ENCODE peak calls at places on chromosomes 5 and 9, in five cellular contexts. One of them, this sample, is unnamed.

GRCh38 chr5:539469-540214 is 15.4 kb upstream of the SLC9A3 start:
- DNase-seq in psoas muscle: peak; percentile 36
- DNase-seq in AG09309: no peak
- DNase-seq in ovary: no peak
- DNase-seq in IMR-90: no peak
- DNase-seq in this sample: no peak

GRCh38 chr5:82291429-82291828 is 13.3 kb upstream of the RPS23 start:
- DNase-seq in psoas muscle: no peak
- DNase-seq in ovary: no peak
- DNase-seq in IMR-90: no peak
- DNase-seq in AG09309: no peak
- DNase-seq in this sample: no peak

GRCh38 chr5:68381909-68382308 is 166.4 kb downstream of the PIK3R1 start:
- DNase-seq in IMR-90: no peak
- DNase-seq in ovary: no peak
- DNase-seq in AG09309: no peak
- DNase-seq in psoas muscle: no peak
- DNase-seq in this sample: no peak

GRCh38 chr5:177409043-177409801 is at the start of gene F12:
- DNase-seq in psoas muscle: no peak
- DNase-seq in ovary: no peak
- DNase-seq in AG09309: no peak
- DNase-seq in IMR-90: no peak
- DNase-seq in this sample: no peak

GRCh38 chr5:39100851-39101396 is 26.7 kb upstream of the RICTOR start:
- DNase-seq in psoas muscle: no peak
- DNase-seq in IMR-90: peak; percentile 99
- DNase-seq in ovary: no peak
- DNase-seq in AG09309: peak; percentile 97
- DNase-seq in this sample: peak; percentile 94

GRCh38 chr9:100020121-100020780 is 78.5 kb downstream of the ERP44 start:
- DNase-seq in IMR-90: peak; percentile 65
- DNase-seq in ovary: no peak
- DNase-seq in psoas muscle: no peak
- DNase-seq in AG09309: peak; percentile 31
- DNase-seq in this sample: no peak

GRCh38 chr9:80285325-80285724 is 713.6 kb downstream of the TLE4 start:
- DNase-seq in ovary: no peak
- DNase-seq in AG09309: no peak
- DNase-seq in IMR-90: peak; percentile 7
- DNase-seq in psoas muscle: no peak
- DNase-seq in this sample: no peak

GRCh38 chr9:79233542-79233941 is 338.2 kb upstream of the TLE4 start:
- DNase-seq in psoas muscle: no peak
- DNase-seq in AG09309: no peak
- DNase-seq in ovary: no peak
- DNase-seq in IMR-90: peak; percentile 27
- DNase-seq in this sample: no peak

GRCh38 chr5:40734986-40735385 is 20.8 kb downstream of the TTC33 start:
- DNase-seq in AG09309: no peak
- DNase-seq in IMR-90: peak; percentile 74
- DNase-seq in ovary: no peak
- DNase-seq in psoas muscle: no peak
- DNase-seq in this sample: no peak

GRCh38 chr9:136693135-136693489 is 5.9 kb upstream of the AGPAT2 start:
- DNase-seq in psoas muscle: no peak
- DNase-seq in ovary: no peak
- DNase-seq in IMR-90: no peak
- DNase-seq in AG09309: no peak
- DNase-seq in this sample: no peak

GRCh38 chr5:142325677-142326479 is 1.1 kb upstream of the SPRY4 start:
- DNase-seq in ovary: peak; percentile 41
- DNase-seq in psoas muscle: no peak
- DNase-seq in AG09309: no peak
- DNase-seq in IMR-90: peak; percentile 73
- DNase-seq in this sample: no peak

GRCh38 chr5:111748304-111748763 is 8.7 kb downstream of the NREP start:
- DNase-seq in IMR-90: peak; percentile 91
- DNase-seq in ovary: no peak
- DNase-seq in AG09309: no peak
- DNase-seq in psoas muscle: no peak
- DNase-seq in this sample: peak; percentile 58

GRCh38 chr5:107502711-107503110 is 168.0 kb downstream of the EFNA5 start:
- DNase-seq in psoas muscle: no peak
- DNase-seq in IMR-90: no peak
- DNase-seq in ovary: no peak
- DNase-seq in AG09309: no peak
- DNase-seq in this sample: no peak

GRCh38 chr5:1552469-1553255 is 28.9 kb upstream of the LPCAT1 start:
- DNase-seq in psoas muscle: no peak
- DNase-seq in AG09309: no peak
- DNase-seq in ovary: no peak
- DNase-seq in IMR-90: no peak
- DNase-seq in this sample: no peak

GRCh38 chr5:77630246-77631165 is 8.0 kb downstream of the OTP start:
- DNase-seq in IMR-90: no peak
- DNase-seq in AG09309: no peak
- DNase-seq in ovary: no peak
- DNase-seq in psoas muscle: peak; percentile 67
- DNase-seq in this sample: no peak

GRCh38 chr5:51347704-51348103 is 35.5 kb upstream of the ISL1 start:
- DNase-seq in psoas muscle: no peak
- DNase-seq in AG09309: no peak
- DNase-seq in IMR-90: no peak
- DNase-seq in ovary: no peak
- DNase-seq in this sample: no peak

GRCh38 chr5:98770158-98770910 is 3.1 kb upstream of the RGMB start:
- DNase-seq in psoas muscle: peak; percentile 66
- DNase-seq in ovary: peak; percentile 60
- DNase-seq in IMR-90: peak; percentile 66
- DNase-seq in AG09309: no peak
- DNase-seq in this sample: no peak

GRCh38 chr5:13833440-13833839 is 111.0 kb downstream of the DNAH5 start:
- DNase-seq in ovary: no peak
- DNase-seq in AG09309: no peak
- DNase-seq in psoas muscle: no peak
- DNase-seq in IMR-90: no peak
- DNase-seq in this sample: no peak
- H3K4me3 ChIP-seq in ovary: no peak overlapping the region
- H3K4me3 ChIP-seq in AG09309: no peak overlapping the region
- H3K4me3 ChIP-seq in psoas muscle: no peak overlapping the region
- H3K4me3 ChIP-seq in IMR-90: no peak overlapping the region
- H3K4me3 ChIP-seq in this sample: no peak overlapping the region

GRCh38 chr9:76297721-76298239 is 96.4 kb downstream of the RFK start:
- DNase-seq in psoas muscle: peak; percentile 59
- DNase-seq in AG09309: peak; percentile 14
- DNase-seq in IMR-90: peak; percentile 33
- DNase-seq in ovary: peak; percentile 55
- DNase-seq in this sample: peak; percentile 65

GRCh38 chr9:76294301-76294700 is 99.9 kb downstream of the RFK start:
- DNase-seq in ovary: no peak
- DNase-seq in psoas muscle: no peak
- DNase-seq in AG09309: no peak
- DNase-seq in IMR-90: no peak
- DNase-seq in this sample: no peak

GRCh38 chr9:76302543-76302942 is 91.7 kb downstream of the RFK start:
- DNase-seq in AG09309: no peak
- DNase-seq in ovary: no peak
- DNase-seq in psoas muscle: no peak
- DNase-seq in IMR-90: no peak
- DNase-seq in this sample: no peak

GRCh38 chr9:76296561-76297276 is 97.5 kb downstream of the RFK start:
- DNase-seq in ovary: no peak
- DNase-seq in psoas muscle: no peak
- DNase-seq in AG09309: no peak
- DNase-seq in IMR-90: no peak
- DNase-seq in this sample: no peak

DNA sequence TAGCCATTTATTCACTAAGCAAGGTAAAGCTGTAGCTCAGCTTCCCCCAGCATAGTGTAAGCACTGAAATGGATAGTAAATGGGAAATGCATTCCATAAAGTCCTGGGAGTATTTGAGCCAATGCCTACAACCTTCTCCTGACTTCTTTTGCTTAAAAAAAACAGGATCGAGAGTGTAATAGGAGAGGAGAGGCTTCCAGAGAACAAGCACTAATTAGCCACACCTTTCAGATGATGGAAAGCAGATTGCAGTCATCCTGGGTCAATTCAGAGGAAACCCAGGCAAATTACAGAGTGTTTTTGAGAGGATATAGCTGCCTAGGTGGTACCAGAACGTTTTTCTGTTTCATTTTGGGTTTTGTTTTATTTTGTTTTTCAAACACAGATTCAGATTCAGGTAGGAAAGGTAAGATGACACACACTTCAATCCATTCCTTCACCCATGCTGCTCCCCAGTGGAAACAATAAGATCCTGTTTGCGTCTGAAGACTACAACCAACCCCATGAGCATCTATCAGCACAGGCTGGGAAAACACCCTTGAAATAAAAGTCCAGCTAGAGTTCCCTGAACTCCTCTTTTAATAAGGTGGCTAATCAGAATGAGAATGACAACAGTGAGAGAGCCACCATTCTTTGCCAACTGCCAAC is 95.6 kb downstream of the RFK start:
- DNase-seq in psoas muscle: no peak
- DNase-seq in IMR-90: no peak
- DNase-seq in AG09309: no peak
- DNase-seq in ovary: no peak
- DNase-seq in this sample: no peak
- TF ChIP-seq CTCF in psoas muscle: no peak
- TF ChIP-seq CTCF in IMR-90: peak; percentile 23
- TF ChIP-seq CTCF in AG09309: no peak
- TF ChIP-seq CTCF in ovary: peak; percentile 15
- TF ChIP-seq CTCF in this sample: no peak

DNA sequence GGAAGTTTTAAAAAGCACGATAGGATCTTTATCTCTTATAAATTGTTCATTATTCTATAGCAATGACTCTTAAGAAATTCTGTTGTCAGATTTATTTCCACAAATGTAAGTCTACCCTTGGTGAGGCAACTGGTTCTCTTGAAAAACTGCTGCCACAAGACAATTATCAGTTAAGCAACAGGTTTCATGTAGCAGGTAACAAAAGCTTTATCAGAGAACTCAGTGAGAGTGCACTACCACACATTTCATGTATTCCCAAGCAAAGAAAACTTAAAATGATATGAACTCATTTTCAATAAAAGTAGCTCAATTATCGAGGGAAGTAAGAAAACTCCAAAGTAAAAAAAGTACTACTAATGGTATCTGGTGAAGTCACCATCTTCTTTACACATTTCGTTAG is 9.4 kb downstream of the NR6A1 start:
- DNase-seq in AG09309: no peak
- DNase-seq in psoas muscle: no peak
- DNase-seq in ovary: no peak
- DNase-seq in IMR-90: no peak
- DNase-seq in this sample: no peak
- H3K4me3 ChIP-seq in AG09309: no peak overlapping the region
- H3K4me3 ChIP-seq in psoas muscle: no peak overlapping the region
- H3K4me3 ChIP-seq in ovary: no peak overlapping the region
- H3K4me3 ChIP-seq in IMR-90: no peak overlapping the region
- H3K4me3 ChIP-seq in this sample: no peak overlapping the region

GRCh38 chr5:100430268-100430900 is 104.8 kb upstream of the FAM174A start:
- DNase-seq in ovary: peak; percentile 15
- DNase-seq in psoas muscle: peak; percentile 39
- DNase-seq in AG09309: no peak
- DNase-seq in IMR-90: peak; percentile 30
- DNase-seq in this sample: peak; percentile 12
- TF ChIP-seq CTCF in ovary: no peak
- TF ChIP-seq CTCF in psoas muscle: peak; percentile 91
- TF ChIP-seq CTCF in AG09309: peak; percentile 95
- TF ChIP-seq CTCF in IMR-90: peak; percentile 84
- TF ChIP-seq CTCF in this sample: peak; percentile 83

GRCh38 chr5:147509710-147510651 is at the start of gene DPYSL3:
- DNase-seq in psoas muscle: peak; percentile 86
- DNase-seq in ovary: peak; percentile 83
- DNase-seq in IMR-90: peak; percentile 78
- DNase-seq in AG09309: peak; percentile 39
- DNase-seq in this sample: no peak
- H3K4me3 ChIP-seq in psoas muscle: peak within 1 kb of the TSS; percentile 78
- H3K4me3 ChIP-seq in ovary: peak within 1 kb of the TSS; percentile 53
- H3K4me3 ChIP-seq in IMR-90: peak within 1 kb of the TSS; percentile 56
- H3K4me3 ChIP-seq in AG09309: peak within 1 kb of the TSS; percentile 79
- H3K4me3 ChIP-seq in this sample: peak within 1 kb of the TSS; percentile 90